ENCODE peak calls at places on chromosomes 5 and 9, in four cellular contexts. Y is HepG2, W is K562, X is HEK293T. F is an unnamed sample.
A peak's percentile ranks its signal among the peaks of the same experiment; 100 is the strongest.

GRCh38 chr5:96177303-96177869 is 215.7 kb upstream of the ELL2 start:
- DNase-seq in Y (peak; percentile 40), W (no peak), X (no peak), F (peak; percentile 73)

GRCh38 chr5:54611290-54611951 is 93.9 kb downstream of the SNX18 start:
- DNase-seq in Y (no peak), W (no peak), X (no peak), F (no peak)

GRCh38 chr9:69412741-69413150 is 87.7 kb downstream of the ENTREP1 start:
- DNase-seq in Y (peak; percentile 39), W (peak; percentile 39), X (peak; percentile 75), F (no peak)

GRCh38 chr5:73596705-73597328 is 29.2 kb upstream of the ARHGEF28 start:
- DNase-seq in Y (peak; percentile 60), W (peak; percentile 26), X (peak; percentile 44), F (no peak)

GRCh38 chr9:130010151-130010988 is 32.6 kb downstream of the FNBP1 start:
- DNase-seq in Y (no peak), W (no peak), X (no peak), F (no peak)

GRCh38 chr9:95819636-95820035 is 55.9 kb upstream of the ERCC6L2 start:
- DNase-seq in Y (no peak), W (no peak), X (no peak), F (no peak)

GRCh38 chr5:140133514-140134167 is 7.9 kb downstream of the IGIP start:
- DNase-seq in Y (no peak), W (no peak), X (no peak), F (no peak)

GRCh38 chr9:113993838-113994540 is 84.1 kb downstream of the AMBP start:
- DNase-seq in Y (no peak), W (no peak), X (no peak), F (no peak)

GRCh38 chr5:166979576-166979975 is 1311.9 kb upstream of the WWC1 start:
- DNase-seq in Y (no peak), W (no peak), X (no peak), F (no peak)

GRCh38 chr5:172437445-172438303 is 16.7 kb downstream of the SH3PXD2B start:
- DNase-seq in Y (peak; percentile 23), W (peak; percentile 17), X (peak; percentile 51), F (no peak)

GRCh38 chr9:34510032-34510431 is 12.8 kb downstream of the ENHO start:
- DNase-seq in Y (no peak), W (no peak), X (no peak), F (no peak)

GRCh38 chr5:172407241-172407691 is 47.1 kb downstream of the SH3PXD2B start:
- DNase-seq in Y (no peak), W (no peak), X (no peak), F (no peak)

GRCh38 chr9:36093384-36093783 is 43.1 kb upstream of the GLIPR2 start:
- DNase-seq in Y (no peak), W (no peak), X (no peak), F (no peak)

GRCh38 chr9:36092014-36092413 is 44.5 kb upstream of the GLIPR2 start:
- DNase-seq in Y (no peak), W (no peak), X (no peak), F (no peak)

GRCh38 chr9:36091028-36091953 is 45.2 kb upstream of the GLIPR2 start:
- DNase-seq in Y (peak; percentile 63), W (no peak), X (no peak), F (no peak)

GRCh38 chr9:36088020-36088419 is 48.5 kb upstream of the GLIPR2 start:
- DNase-seq in Y (no peak), W (no peak), X (no peak), F (no peak)

GRCh38 chr9:36092509-36093215 is 43.9 kb upstream of the GLIPR2 start:
- DNase-seq in Y (no peak), W (no peak), X (no peak), F (peak; percentile 65)
- TF ChIP-seq TARDBP in Y (no peak), W (no peak), X (no peak), F (peak; percentile 32)

GRCh38 chr5:43432486-43433365 is 20.5 kb upstream of the CCL28 start:
- DNase-seq in Y (peak; percentile 98), W (no peak), X (no peak), F (no peak)
- TF ChIP-seq TARDBP in Y (peak; percentile 97), W (no peak), X (no peak), F (no peak)

DNA sequence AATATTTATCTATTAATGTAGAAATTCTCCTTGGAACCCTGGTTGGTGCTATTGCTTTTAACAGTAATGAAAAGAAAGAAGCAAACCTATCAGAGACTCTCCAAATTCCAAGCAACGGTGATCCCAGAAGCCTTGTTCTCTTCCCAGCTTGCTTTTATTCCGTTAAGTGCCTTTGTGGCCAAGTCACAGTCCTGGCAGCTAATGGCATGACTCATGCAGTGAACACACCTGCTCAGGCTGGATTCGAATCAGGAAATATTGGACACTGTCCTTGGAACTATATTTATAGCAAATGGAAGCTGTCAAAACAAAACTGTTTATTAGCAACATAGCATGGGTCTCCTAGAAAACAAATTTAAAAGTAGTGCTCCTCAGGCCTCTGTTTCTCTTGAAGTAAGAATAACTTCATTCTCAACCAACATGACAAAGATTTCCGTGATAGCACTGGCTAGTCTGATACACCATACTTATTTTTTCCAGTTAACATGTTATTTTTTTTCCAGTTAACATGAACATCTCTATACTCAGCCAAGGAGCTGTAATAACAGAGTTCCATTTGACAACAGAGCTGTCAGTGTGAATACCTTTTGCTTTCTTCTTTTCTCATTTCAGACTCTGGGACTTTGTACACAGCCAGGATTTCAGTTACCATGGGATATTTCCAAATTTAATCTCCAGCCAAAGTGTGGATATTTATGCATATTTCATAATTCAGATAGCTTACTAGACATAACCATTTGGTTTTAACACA is 502.4 kb downstream of the GADD45G start:
- DNase-seq in Y (no peak), W (no peak), X (no peak), F (no peak)
- TF ChIP-seq TARDBP in Y (no peak), W (no peak), X (no peak), F (no peak)

GRCh38 chr9:127135056-127135745 is 12.8 kb upstream of the ANGPTL2 start:
- DNase-seq in Y (no peak), W (no peak), X (no peak), F (no peak)

GRCh38 chr9:127132375-127132774 is 9.9 kb upstream of the ANGPTL2 start:
- DNase-seq in Y (no peak), W (no peak), X (no peak), F (no peak)

GRCh38 chr9:127133739-127134167 is 11.3 kb upstream of the ANGPTL2 start:
- DNase-seq in Y (no peak), W (no peak), X (no peak), F (no peak)

GRCh38 chr9:127131871-127132270 is 9.4 kb upstream of the ANGPTL2 start:
- DNase-seq in Y (no peak), W (no peak), X (no peak), F (no peak)

DNA sequence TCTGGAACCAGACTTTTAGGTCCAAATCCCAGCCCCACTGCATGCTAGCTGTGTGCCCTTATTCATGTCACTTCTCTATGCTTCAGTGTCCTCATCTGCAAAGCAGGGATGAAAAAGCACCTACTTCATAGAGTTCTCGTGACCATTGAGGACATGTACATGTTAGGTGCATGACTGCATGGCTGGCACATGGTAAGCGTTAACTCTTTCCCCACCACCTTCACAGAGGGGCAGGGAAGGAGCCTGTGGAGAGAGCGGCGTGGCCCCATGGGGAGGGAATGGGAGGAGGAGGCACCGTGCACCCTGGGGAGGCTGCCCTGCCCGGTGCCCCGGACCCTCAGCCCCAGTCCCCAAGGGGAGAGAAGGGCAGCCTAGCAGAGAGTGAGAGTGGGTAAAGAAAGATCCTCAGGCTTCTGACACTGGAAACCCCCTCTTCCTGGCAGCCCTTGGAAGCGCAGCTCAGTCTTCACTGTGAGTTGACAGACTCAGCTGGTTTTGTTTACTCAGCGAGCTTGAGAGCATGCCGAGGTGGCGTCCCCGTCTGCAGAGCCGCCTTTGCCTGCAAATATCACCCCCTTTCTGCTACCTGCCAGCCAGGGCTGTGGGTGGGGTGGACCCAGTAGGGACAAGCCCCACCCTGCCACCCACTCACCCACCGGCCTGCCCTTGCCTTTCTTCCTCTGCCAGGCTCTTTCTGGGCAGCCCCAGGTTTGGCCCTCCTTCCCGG is 10.6 kb upstream of the ANGPTL2 start:
- DNase-seq in Y (no peak), W (no peak), X (no peak), F (no peak)
- TF ChIP-seq TARDBP in Y (no peak), W (no peak), X (no peak), F (no peak)